ENCODE peak calls at places on chromosomes 1 and 21, in ten cellular contexts. D is stomach; W is BE2C; F is heart right ventricle; K is CD8-positive, alpha-beta memory T cell; M is mesenchymal stem cell; H is cardiac muscle cell; P is K562; A is H7; U is choroid plexus epithelial cell. I is an unnamed sample.

GRCh38 chr21:32055305-32055704 is 182.5 kb downstream of the HUNK start:
- DNase-seq in H (no peak), F (no peak), K (no peak), A (no peak), U (no peak), M (no peak), W (no peak), D (no peak), P (no peak), I (no peak)

GRCh38 chr1:19367584-19368041 is 55.5 kb downstream of the SLC66A1 start:
- DNase-seq in A (no peak), W (no peak), M (no peak), P (no peak), H (peak), D (peak), F (no peak), U (no peak), K (no peak), I (no peak)

GRCh38 chr1:85438353-85438752 is 26.6 kb downstream of the DDAH1 start:
- DNase-seq in A (no peak), K (no peak), M (peak), F (no peak), W (no peak), H (peak), U (peak), P (no peak), D (no peak), I (no peak)

GRCh38 chr21:46324390-46325072 is 575 bp downstream of the PCNT start:
- DNase-seq in F (peak), D (peak), H (peak), P (peak), K (peak), M (peak), W (peak), U (peak), A (peak), I (no peak)

GRCh38 chr1:21845646-21846641 is 33.9 kb downstream of the LDLRAD2 start:
- DNase-seq in W (no peak), A (no peak), F (no peak), K (no peak), D (no peak), U (no peak), P (no peak), M (no peak), H (no peak), I (no peak)

GRCh38 chr1:189149547-189150375 is 1327.9 kb downstream of the BRINP3 start:
- DNase-seq in H (no peak), W (no peak), K (no peak), M (no peak), U (no peak), A (peak), P (peak), D (peak), F (no peak), I (no peak)

GRCh38 chr1:98870959-98871903 is 133.4 kb downstream of the PLPPR5 start:
- DNase-seq in P (no peak), D (no peak), M (no peak), H (no peak), F (no peak), U (peak), W (peak), A (no peak), K (peak), I (no peak)

GRCh38 chr1:51555866-51556619 is 37.0 kb upstream of the EPS15 start:
- DNase-seq in F (no peak), H (no peak), P (no peak), D (no peak), M (no peak), K (no peak), W (no peak), U (no peak), A (no peak), I (no peak)

GRCh38 chr1:64956733-64957441 is 9.5 kb downstream of the JAK1 start:
- DNase-seq in A (peak), H (no peak), W (no peak), F (no peak), D (no peak), K (no peak), P (peak), U (peak), M (no peak), I (no peak)

GRCh38 chr1:165633624-165634023 is 2.6 kb downstream of the MGST3 start:
- DNase-seq in K (no peak), P (no peak), U (no peak), A (no peak), W (no peak), D (no peak), F (no peak), M (peak), H (peak), I (no peak)

GRCh38 chr1:119715542-119715941 is 3.8 kb downstream of the PHGDH start:
- DNase-seq in P (no peak), K (no peak), M (peak), A (no peak), F (no peak), W (no peak), D (no peak), U (peak), H (peak), I (no peak)

GRCh38 chr1:15353839-15354579 is 55.7 kb upstream of the EFHD2 start:
- DNase-seq in F (no peak), U (no peak), D (no peak), K (no peak), H (no peak), A (no peak), W (peak), P (no peak), M (peak), I (no peak)

GRCh38 chr1:25863486-25864262 is 4.4 kb upstream of the AUNIP start:
- DNase-seq in A (peak), H (no peak), P (peak), D (no peak), K (no peak), W (no peak), U (no peak), M (no peak), F (no peak), I (no peak)

GRCh38 chr1:19405761-19406481 is 79.4 kb downstream of the CAPZB start:
- DNase-seq in K (no peak), P (no peak), A (no peak), F (no peak), D (no peak), H (peak), U (peak), M (no peak), W (peak), I (peak)

DNA sequence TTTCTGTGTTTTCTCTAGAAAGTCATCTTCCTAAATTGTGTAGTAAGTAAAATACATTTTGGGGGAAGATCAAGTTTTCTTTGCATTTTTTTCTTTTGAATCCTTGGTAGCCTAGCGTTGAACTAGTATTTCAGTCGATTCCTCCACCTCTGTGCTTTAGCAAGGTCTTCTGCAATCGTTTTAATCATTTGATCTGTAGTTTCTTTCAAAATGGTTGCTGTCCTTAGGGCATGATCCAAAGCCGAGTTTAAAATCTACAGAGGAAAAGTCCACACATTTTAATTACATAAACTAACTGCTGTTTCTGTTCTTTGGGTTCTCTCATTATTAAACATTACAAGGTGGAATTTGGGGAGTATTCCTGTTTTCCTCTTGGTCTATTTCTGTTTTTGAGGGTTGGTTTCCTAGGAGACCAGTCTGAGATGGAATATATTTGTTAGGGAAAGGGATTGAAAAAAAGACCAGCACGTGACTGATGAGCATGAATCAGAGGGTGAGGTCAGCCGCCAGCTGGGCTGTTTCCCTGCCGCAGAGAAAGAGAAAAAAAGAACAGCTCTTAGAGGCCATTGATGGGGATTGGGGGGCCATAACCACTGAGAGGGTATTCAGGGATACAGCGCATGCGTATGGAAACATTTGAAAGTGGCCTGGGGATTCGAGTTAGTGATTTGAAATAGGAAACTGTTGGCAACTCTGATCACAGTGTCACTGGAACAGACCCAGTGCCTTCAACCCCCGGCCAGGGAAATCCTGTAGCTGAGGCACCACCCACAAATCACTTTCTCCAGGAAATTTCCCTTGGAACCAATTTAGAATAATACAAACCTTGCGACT is 40.6 kb downstream of the AKNAD1 start:
- DNase-seq in H (peak), D (peak), W (peak), A (peak), P (peak), K (no peak), M (peak), F (peak), U (peak), I (peak)
- H3K4me3 ChIP-seq in H (no peak), D (peak), W (peak), A (no peak), P (no peak), K (no peak), M (no peak), F (no peak), U (peak), I (peak)

GRCh38 chr1:244837597-244838258 is 2.3 kb downstream of the COX20 start:
- DNase-seq in W (no peak), P (peak), K (no peak), F (no peak), D (no peak), U (no peak), M (no peak), H (no peak), A (no peak), I (no peak)
- H3K4me3 ChIP-seq in W (no peak), P (peak), K (no peak), F (no peak), D (no peak), U (no peak), M (no peak), H (peak), A (no peak), I (no peak)

GRCh38 chr1:221963742-221964141 is 221.9 kb upstream of the DUSP10 start:
- DNase-seq in D (no peak), U (no peak), A (no peak), P (no peak), F (no peak), K (no peak), W (no peak), M (no peak), H (no peak), I (no peak)

GRCh38 chr1:221962385-221962784 is 220.5 kb upstream of the DUSP10 start:
- DNase-seq in F (no peak), H (no peak), M (no peak), A (no peak), U (no peak), W (no peak), K (no peak), P (no peak), D (no peak), I (no peak)

GRCh38 chr1:221961532-221962292 is 219.8 kb upstream of the DUSP10 start:
- DNase-seq in F (no peak), A (no peak), P (peak), D (no peak), M (peak), U (peak), K (peak), W (no peak), H (peak), I (peak)

DNA sequence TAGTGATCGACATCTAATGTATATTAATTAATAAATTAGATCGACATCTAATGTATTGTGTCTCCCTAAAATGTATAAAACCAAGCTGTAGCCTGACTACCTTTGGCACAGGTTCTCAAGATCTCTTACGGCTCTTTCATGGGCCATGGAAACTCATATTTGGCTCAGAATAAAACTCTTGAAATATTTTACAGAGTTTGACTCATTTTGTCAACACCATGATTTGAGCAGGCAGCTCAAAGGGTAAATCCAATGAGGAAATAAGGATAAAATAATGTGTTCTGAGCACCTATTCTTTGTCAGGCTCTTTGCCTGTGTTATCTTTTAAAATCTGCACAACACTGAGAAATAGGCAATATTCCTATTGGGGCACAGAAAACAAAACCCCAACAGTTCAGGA is 223.4 kb upstream of the DUSP10 start:
- DNase-seq in K (no peak), M (no peak), D (no peak), H (no peak), U (no peak), W (no peak), P (no peak), F (no peak), A (no peak), I (no peak)
- H3K4me3 ChIP-seq in K (no peak), M (no peak), D (no peak), H (no peak), U (no peak), W (no peak), P (no peak), F (no peak), A (peak), I (no peak)

GRCh38 chr1:241424480-241424971 is 67.5 kb upstream of the RGS7 start:
- DNase-seq in H (no peak), A (no peak), P (no peak), K (no peak), M (no peak), D (peak), W (no peak), F (no peak), U (no peak), I (no peak)
- H3K4me3 ChIP-seq in H (peak), A (peak), P (no peak), K (no peak), M (peak), D (peak), W (peak), F (no peak), U (peak), I (peak)